ENCODE peak calls at places on chromosome 17, in four cellular contexts. Y is upper lobe of right lung, T is gastrocnemius medialis, H is Peyer's patch. O is an unnamed sample. For H3K4me1, the result is how much of the 10 kb centered on the place peaks cover.

GRCh38 chr17:80146121-80147034 is 550 bp downstream of the EIF4A3 start:
- DNase-seq in H (no peak), T (peak), Y (no peak), O (no peak)

GRCh38 chr17:7132511-7133094 is 18.0 kb upstream of the ASGR2 start:
- DNase-seq in H (no peak), Y (peak), T (no peak), O (no peak)

GRCh38 chr17:78133971-78134898 is 3.7 kb downstream of the TMC8 start:
- DNase-seq in Y (peak), T (no peak), H (peak), O (peak)

GRCh38 chr17:12549499-12549901 is 116.2 kb upstream of the MYOCD start:
- DNase-seq in T (no peak), H (no peak), Y (no peak), O (no peak)

GRCh38 chr17:49872776-49873377 is 25.0 kb upstream of the TAC4 start:
- DNase-seq in H (no peak), Y (no peak), T (no peak), O (no peak)

GRCh38 chr17:34988644-34989043 is 8.3 kb downstream of the LIG3 start:
- DNase-seq in Y (no peak), H (no peak), T (no peak), O (no peak)

GRCh38 chr17:1746975-1747543 is 4.4 kb downstream of the SERPINF2 start:
- DNase-seq in T (no peak), Y (peak), H (peak), O (no peak)

GRCh38 chr17:21019976-21020575 is 22.7 kb downstream of the USP22 start:
- DNase-seq in Y (peak), T (no peak), H (peak), O (no peak)

GRCh38 chr17:8800656-8801055 is 1.5 kb upstream of the MFSD6L start:
- DNase-seq in H (no peak), T (no peak), Y (no peak), O (no peak)

GRCh38 chr17:16662936-16663335 is 9.3 kb upstream of the ZNF624 start:
- DNase-seq in H (no peak), Y (no peak), T (no peak), O (no peak)

GRCh38 chr17:63024716-63025115 is 58.7 kb downstream of the TANC2 start:
- DNase-seq in Y (no peak), H (no peak), T (no peak), O (no peak)

GRCh38 chr17:31404028-31404949 is 12.8 kb downstream of the RAB11FIP4 start:
- DNase-seq in T (no peak), H (peak), Y (peak), O (no peak)

GRCh38 chr17:40615295-40615988 is 32.2 kb downstream of the SMARCE1 start:
- DNase-seq in H (peak), Y (no peak), T (no peak), O (no peak)

GRCh38 chr17:951388-952132 is 28.0 kb downstream of the NXN start:
- DNase-seq in H (no peak), T (no peak), Y (no peak), O (no peak)

GRCh38 chr17:56596741-56597494 is 3.4 kb downstream of the NOG start:
- DNase-seq in T (no peak), H (no peak), Y (no peak), O (no peak)

DNA sequence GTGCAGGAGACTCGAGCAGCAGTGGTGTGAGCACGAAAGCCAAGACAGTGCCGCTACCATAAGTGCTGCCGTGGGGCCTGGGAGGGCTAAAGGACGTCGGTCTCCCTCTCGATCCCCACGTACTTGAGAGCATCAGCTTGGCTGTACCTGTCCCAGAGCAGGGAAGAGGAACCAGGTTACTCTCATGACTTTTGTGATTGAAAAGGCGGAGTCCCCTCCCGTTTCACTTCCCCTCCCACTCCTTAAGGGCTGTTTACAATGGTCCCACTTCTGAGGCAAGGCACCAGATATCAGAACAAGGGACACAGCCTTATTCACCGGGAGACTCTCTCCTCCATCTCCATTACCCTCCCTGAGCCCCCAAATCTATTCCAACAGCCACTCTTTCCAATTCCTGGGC is 20.1 kb downstream of the CNTNAP1 start:
- DNase-seq in T (no peak), Y (peak), H (no peak), O (no peak)
- H3K4me1 ChIP-seq in T (under half), Y (under half), H (under half), O (under half)

GRCh38 chr17:4554997-4555799 is at the start of gene MYBBP1A:
- DNase-seq in Y (peak), H (peak), T (peak), O (peak)
- H3K4me1 ChIP-seq in Y (under half), H (under half), T (under half), O (under half)

GRCh38 chr17:68381076-68381900 is 76.0 kb downstream of the WIPI1 start:
- DNase-seq in H (peak), Y (peak), T (no peak), O (no peak)

GRCh38 chr17:68384941-68385340 is 72.4 kb downstream of the WIPI1 start:
- DNase-seq in T (no peak), H (no peak), Y (no peak), O (no peak)

GRCh38 chr17:68383443-68384321 is 73.6 kb downstream of the WIPI1 start:
- DNase-seq in T (no peak), Y (peak), H (peak), O (no peak)

GRCh38 chr17:68383120-68383442 is 74.2 kb downstream of the WIPI1 start:
- DNase-seq in Y (no peak), H (no peak), T (no peak), O (no peak)

GRCh38 chr17:68382582-68383085 is 74.7 kb downstream of the WIPI1 start:
- DNase-seq in T (no peak), H (no peak), Y (no peak), O (no peak)
- H3K4me1 ChIP-seq in T (half or more), H (under half), Y (under half), O (under half)

DNA sequence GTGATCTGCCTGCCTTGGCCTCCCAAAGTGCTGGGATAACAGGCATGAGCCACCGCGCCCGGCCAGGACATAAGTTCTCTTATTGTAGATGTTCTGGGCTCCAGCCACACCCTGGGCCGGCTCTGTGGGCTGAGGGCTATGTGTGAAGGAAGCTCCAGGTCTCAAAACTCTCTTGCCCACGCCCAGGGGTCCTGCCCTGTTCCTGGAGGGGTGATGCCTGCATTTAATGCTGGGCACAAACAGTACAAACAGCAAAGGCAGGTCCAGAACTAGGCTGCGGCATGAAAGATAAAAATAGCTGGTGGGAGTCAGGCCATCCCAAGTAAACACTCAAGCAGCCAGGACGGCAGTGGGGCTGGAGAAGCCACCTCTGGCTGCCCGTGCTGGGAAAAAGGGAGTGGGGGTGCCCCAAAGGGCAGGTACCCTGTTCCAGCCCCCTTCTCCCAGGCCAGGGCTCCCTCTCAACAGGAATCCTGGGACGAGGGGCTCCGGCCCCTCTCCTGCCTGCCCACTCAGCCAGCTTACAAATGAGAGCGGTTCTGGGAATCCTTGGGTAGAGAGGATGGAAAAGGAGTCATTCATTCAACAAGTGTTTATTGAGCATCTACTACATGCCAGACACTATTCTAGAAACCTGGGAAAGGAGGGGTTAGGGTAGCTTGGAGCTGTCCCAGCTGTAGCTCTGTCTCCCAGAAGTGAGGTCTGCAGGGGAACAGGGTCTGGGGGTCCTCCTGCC is 4.6 kb downstream of the TRIM47 start:
- DNase-seq in T (peak), H (no peak), Y (no peak), O (peak)
- H3K4me1 ChIP-seq in T (under half), H (under half), Y (half or more), O (half or more)

GRCh38 chr17:68443974-68444464 is 13.3 kb downstream of the WIPI1 start:
- DNase-seq in T (no peak), H (no peak), Y (no peak), O (no peak)

GRCh38 chr17:68439656-68440290 is 17.5 kb downstream of the WIPI1 start:
- DNase-seq in Y (no peak), T (no peak), H (no peak), O (no peak)

GRCh38 chr17:68437979-68438877 is 19.1 kb downstream of the WIPI1 start:
- DNase-seq in H (peak), Y (no peak), T (no peak), O (no peak)

GRCh38 chr17:68440526-68440925 is 16.8 kb downstream of the WIPI1 start:
- DNase-seq in H (no peak), T (no peak), Y (no peak), O (no peak)

DNA sequence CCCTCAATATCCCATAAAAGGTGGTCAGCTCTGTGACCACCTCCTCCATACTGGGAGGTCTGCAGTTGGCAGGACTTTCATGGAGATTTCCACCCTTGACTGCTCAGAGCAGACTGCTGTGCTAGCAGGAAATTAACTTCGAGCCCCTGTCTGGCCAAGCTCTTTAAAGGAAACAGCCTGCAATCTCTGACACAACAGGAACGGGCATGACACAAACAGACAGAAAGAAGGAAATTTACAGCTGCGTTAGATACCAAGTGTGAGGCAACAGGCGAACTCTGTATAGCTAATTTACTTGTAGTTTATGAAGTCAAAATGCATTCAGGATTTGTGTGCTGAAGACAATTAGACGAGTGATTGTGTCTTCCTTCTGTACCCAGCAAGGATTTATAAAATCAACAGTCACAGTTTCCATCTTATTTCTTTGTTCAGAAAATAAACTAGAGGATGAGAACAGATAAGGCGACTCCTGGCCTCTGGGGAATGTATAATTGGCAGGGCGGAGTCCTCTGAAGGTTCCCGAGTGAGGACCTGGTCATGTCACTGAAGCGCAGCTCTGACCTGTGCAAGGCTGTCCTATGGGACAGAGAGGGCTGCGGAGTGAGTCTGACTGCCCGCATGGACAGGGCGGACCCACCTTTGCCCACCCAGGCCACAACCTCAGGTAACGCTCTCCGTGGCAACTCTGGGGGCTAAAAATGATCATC is 16.1 kb downstream of the WIPI1 start:
- DNase-seq in H (no peak), T (no peak), Y (no peak), O (no peak)
- H3K4me1 ChIP-seq in H (under half), T (half or more), Y (under half), O (under half)

GRCh38 chr17:59620064-59620359 is 317 bp downstream of the CLTC start:
- DNase-seq in H (no peak), Y (no peak), T (peak), O (no peak)

GRCh38 chr17:59620518-59621259 is 994 bp downstream of the CLTC start:
- DNase-seq in H (peak), T (peak), Y (peak), O (peak)

GRCh38 chr17:59623151-59623550 is 3.5 kb downstream of the CLTC start:
- DNase-seq in Y (no peak), T (no peak), H (no peak), O (no peak)

GRCh38 chr17:59619313-59620063 is at the start of gene CLTC:
- DNase-seq in T (peak), H (peak), Y (peak), O (peak)

DNA sequence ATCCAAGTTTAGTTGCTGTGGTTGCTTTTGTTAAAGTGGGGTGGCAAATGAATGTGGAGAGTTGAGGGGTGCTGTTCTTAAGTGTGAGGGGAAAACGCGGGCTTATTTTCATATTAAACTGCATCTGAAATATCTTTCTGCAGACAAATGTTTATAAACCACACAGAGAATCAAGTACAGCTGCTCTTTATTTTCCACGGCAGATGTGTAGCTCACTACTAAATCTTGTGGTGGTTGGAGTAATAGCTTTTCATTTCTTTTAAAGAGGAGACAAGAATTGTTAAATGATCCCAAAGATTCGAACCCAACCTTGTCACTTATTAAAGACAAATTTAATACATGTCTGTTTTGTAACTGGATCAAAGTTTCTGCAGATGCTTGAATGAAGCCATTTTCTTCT is 2.1 kb downstream of the CLTC start:
- DNase-seq in Y (no peak), T (no peak), H (no peak), O (no peak)
- H3K4me1 ChIP-seq in Y (half or more), T (half or more), H (under half), O (under half)

DNA sequence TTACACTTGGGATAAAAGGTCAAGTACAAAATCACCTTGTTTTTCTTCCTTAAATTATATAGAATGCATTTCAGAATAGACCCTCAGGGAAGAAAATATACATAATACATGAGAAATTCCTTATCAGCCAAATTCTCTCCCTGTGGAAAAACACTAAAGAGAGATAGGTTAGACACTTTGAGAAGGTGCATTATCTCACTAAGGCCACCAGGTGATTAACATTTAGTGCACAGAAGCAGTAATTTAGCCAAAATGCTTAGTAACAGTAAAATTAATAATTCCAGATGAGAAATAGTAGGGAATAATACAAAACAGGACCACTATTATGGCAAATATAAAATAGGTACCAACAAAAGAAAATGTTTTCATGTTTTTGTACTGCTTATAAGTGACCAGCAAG is 185.3 kb upstream of the C17orf78 start:
- DNase-seq in T (no peak), Y (no peak), H (no peak), O (no peak)
- H3K4me1 ChIP-seq in T (under half), Y (under half), H (under half), O (under half)

GRCh38 chr17:39194985-39195524 is 2.4 kb downstream of the CACNB1 start:
- DNase-seq in Y (no peak), H (no peak), T (no peak), O (no peak)
- H3K4me1 ChIP-seq in Y (under half), H (under half), T (half or more), O (under half)

GRCh38 chr17:43818966-43819365 is 14.0 kb downstream of the MPP3 start:
- DNase-seq in H (no peak), T (no peak), Y (no peak), O (no peak)
- H3K4me1 ChIP-seq in H (under half), T (under half), Y (under half), O (under half)

O was measured in tibial nerve.